ENCODE peak calls at places on chromosome 11, in seven cellular contexts. F is stimulated activated CD4-positive, alpha-beta T cell treated with anti-CD3 and anti-CD28 coated beads, Interleukin-1b, Interleukin-23, amount 100 ng/mL, for 4 hours; Y is NCI-H748 treated with DMSO at 0.1 percent for 48 hours; Q is putamen; Z is foreskin fibroblast; A is GM19239; X is SW 1271. U is an unnamed sample.

GRCh38 chr11:113732092-113732491 is 26.0 kb upstream of the TMPRSS5 start:
- DNase-seq in X (no peak), Q (no peak), F (no peak), Y (no peak), A (no peak), Z (no peak), U (no peak)

GRCh38 chr11:84720706-84721402 is 906.3 kb downstream of the DLG2 start:
- DNase-seq in Q (peak; percentile 39), X (no peak), Z (no peak), F (no peak), A (no peak), Y (no peak), U (no peak)

GRCh38 chr11:35390737-35391682 is 28.3 kb downstream of the SLC1A2 start:
- DNase-seq in X (peak; percentile 26), Y (peak; percentile 53), Z (peak; percentile 76), Q (no peak), F (no peak), A (no peak), U (peak; percentile 47)

GRCh38 chr11:123880912-123881311 is 4.6 kb downstream of the TMEM225 start:
- DNase-seq in Z (no peak), F (no peak), X (no peak), Q (no peak), A (no peak), Y (no peak), U (no peak)

GRCh38 chr11:44972746-44973435 is 22.2 kb upstream of the TP53I11 start:
- DNase-seq in F (no peak), A (no peak), X (no peak), Q (no peak), Y (no peak), Z (no peak), U (no peak)

GRCh38 chr11:26839911-26840705 is 118.2 kb upstream of the SLC5A12 start:
- DNase-seq in Z (no peak), F (no peak), X (no peak), Y (no peak), A (no peak), Q (no peak), U (no peak)

GRCh38 chr11:11436715-11437313 is 83.8 kb upstream of the CSNK2A3 start:
- DNase-seq in X (no peak), Q (no peak), A (no peak), Z (no peak), F (no peak), Y (no peak), U (no peak)

GRCh38 chr11:63663809-63664208 is 7.4 kb downstream of the ATL3 start:
- DNase-seq in Y (no peak), A (no peak), Q (no peak), Z (peak; percentile 81), F (no peak), X (no peak), U (peak; percentile 65)

GRCh38 chr11:31968774-31969433 is 122.0 kb upstream of the RCN1 start:
- DNase-seq in Y (no peak), Z (peak; percentile 29), X (no peak), F (no peak), Q (no peak), A (no peak), U (peak; percentile 38)

GRCh38 chr11:64090811-64091516 is 55.2 kb downstream of the FLRT1 start:
- DNase-seq in F (no peak), Z (peak; percentile 21), Y (no peak), Q (no peak), X (no peak), A (no peak), U (no peak)

GRCh38 chr11:130513132-130513531 is 64.7 kb downstream of the ADAMTS15 start:
- DNase-seq in F (no peak), Q (no peak), A (no peak), Z (peak; percentile 76), X (no peak), Y (no peak), U (no peak)

GRCh38 chr11:16770016-16770415 is 31.6 kb downstream of the C11orf58 start:
- DNase-seq in Z (no peak), F (no peak), Q (no peak), A (no peak), Y (no peak), X (no peak), U (no peak)

GRCh38 chr11:125313271-125314222 is 149.0 kb downstream of the PKNOX2 start:
- DNase-seq in Y (no peak), Z (peak; percentile 3), F (no peak), A (no peak), X (no peak), Q (no peak), U (peak; percentile 12)

GRCh38 chr11:66228521-66228920 is 39.9 kb upstream of the RAB1B start:
- DNase-seq in F (no peak), X (no peak), Y (no peak), A (no peak), Q (no peak), Z (no peak), U (peak; percentile 54)

GRCh38 chr11:123430736-123431356 is 777 bp downstream of the GRAMD1B start:
- DNase-seq in X (no peak), Q (no peak), Y (no peak), Z (no peak), A (no peak), F (peak; percentile 29), U (no peak)

U was measured in foreskin keratinocyte.